ENCODE peak calls at places on chromosomes 5 and 9, in eight cellular contexts. A is cardiac muscle cell, D is ecto neural progenitor cell, S is NCI-H1436, V is A549, T is C1 segment of cervical spinal cord, P is ureter, G is frontal cortex. R is an unnamed sample.

GRCh38 chr5:36422957-36423356 is 121.3 kb upstream of the RANBP3L start:
- DNase-seq in V (no peak), A (no peak), G (no peak), D (no peak), P (no peak), S (no peak), T (no peak), R (no peak)

GRCh38 chr9:35749515-35750255 is 598 bp downstream of the RGP1 start:
- DNase-seq in P (no peak), S (no peak), T (no peak), A (peak), D (no peak), V (peak), G (no peak), R (peak)

GRCh38 chr5:74672215-74672877 is 12.7 kb upstream of the HEXB start:
- DNase-seq in V (no peak), T (no peak), A (no peak), S (no peak), D (no peak), P (no peak), G (no peak), R (no peak)

GRCh38 chr9:82764270-82764669 is 298.7 kb downstream of the RASEF start:
- DNase-seq in V (no peak), A (no peak), D (no peak), T (no peak), S (no peak), P (no peak), G (no peak), R (no peak)

GRCh38 chr5:146466521-146467349 is 19.6 kb downstream of the TCERG1 start:
- DNase-seq in D (no peak), S (no peak), V (no peak), P (no peak), G (no peak), T (no peak), A (peak), R (no peak)

GRCh38 chr5:133612021-133612860 is at the start of gene FSTL4:
- DNase-seq in S (peak), T (no peak), G (peak), V (peak), D (peak), A (peak), P (peak), R (no peak)

GRCh38 chr5:139904566-139905400 is 109.2 kb downstream of the PSD2 start:
- DNase-seq in T (no peak), P (no peak), S (no peak), V (no peak), G (peak), A (peak), D (peak), R (no peak)

GRCh38 chr9:97847474-97848236 is 5.4 kb upstream of the FOXE1 start:
- DNase-seq in P (no peak), V (no peak), T (no peak), S (no peak), G (no peak), A (no peak), D (no peak), R (no peak)

GRCh38 chr9:129380961-129381401 is 202.9 kb upstream of the IER5L start:
- DNase-seq in V (no peak), S (no peak), D (peak), P (no peak), T (no peak), A (no peak), G (no peak), R (no peak)

GRCh38 chr9:3285365-3286161 is 240.2 kb downstream of the RFX3 start:
- DNase-seq in A (peak), D (no peak), V (no peak), P (no peak), T (no peak), S (no peak), G (no peak), R (no peak)

GRCh38 chr5:177471610-177472356 is 1.7 kb downstream of the DBN1 start:
- DNase-seq in P (no peak), D (peak), S (no peak), A (no peak), T (no peak), G (no peak), V (no peak), R (no peak)

GRCh38 chr9:91920846-91921350 is 29.1 kb downstream of the ROR2 start:
- DNase-seq in S (no peak), T (no peak), G (no peak), V (no peak), A (no peak), D (no peak), P (no peak), R (no peak)